ENCODE peak calls at places on chromosomes 2 and 18, in eight cellular contexts. One of them, this sample, is unnamed. For H3K27me3 and H3K4me1, the result is how much of the 10 kb centered on the place peaks cover.

GRCh38 chr2:188969236-188970032 is 4.7 kb upstream of the COL3A1 start:
- DNase-seq in CD4-positive, CD25-positive, alpha-beta regulatory T cell: no peak
- DNase-seq in aorta: no peak
- DNase-seq in Peyer's patch: no peak
- DNase-seq in thoracic aorta: no peak
- DNase-seq in tibial artery: no peak
- DNase-seq in PC-9: no peak
- DNase-seq in pancreas: no peak
- DNase-seq in this sample: no peak

GRCh38 chr2:182554950-182555349 is 128.1 kb upstream of the PDE1A start:
- DNase-seq in CD4-positive, CD25-positive, alpha-beta regulatory T cell: no peak
- DNase-seq in aorta: no peak
- DNase-seq in Peyer's patch: no peak
- DNase-seq in thoracic aorta: no peak
- DNase-seq in tibial artery: no peak
- DNase-seq in PC-9: no peak
- DNase-seq in pancreas: no peak
- DNase-seq in this sample: no peak

GRCh38 chr18:51575171-51575570 is 377.7 kb upstream of the MEX3C start:
- DNase-seq in CD4-positive, CD25-positive, alpha-beta regulatory T cell: no peak
- DNase-seq in aorta: no peak
- DNase-seq in Peyer's patch: no peak
- DNase-seq in thoracic aorta: no peak
- DNase-seq in tibial artery: no peak
- DNase-seq in PC-9: no peak
- DNase-seq in pancreas: no peak
- DNase-seq in this sample: no peak

GRCh38 chr2:77034460-77034859 is 487.7 kb downstream of the LRRTM4 start:
- DNase-seq in CD4-positive, CD25-positive, alpha-beta regulatory T cell: no peak
- DNase-seq in aorta: no peak
- DNase-seq in Peyer's patch: no peak
- DNase-seq in thoracic aorta: no peak
- DNase-seq in tibial artery: no peak
- DNase-seq in PC-9: no peak
- DNase-seq in pancreas: no peak
- DNase-seq in this sample: no peak

GRCh38 chr2:232419245-232420072 is 12.8 kb downstream of the ALPG start:
- DNase-seq in CD4-positive, CD25-positive, alpha-beta regulatory T cell: no peak
- DNase-seq in aorta: no peak
- DNase-seq in Peyer's patch: no peak
- DNase-seq in thoracic aorta: no peak
- DNase-seq in tibial artery: no peak
- DNase-seq in PC-9: no peak
- DNase-seq in pancreas: no peak
- DNase-seq in this sample: no peak

GRCh38 chr2:10307561-10308156 is 5.0 kb downstream of the HPCAL1 start:
- DNase-seq in CD4-positive, CD25-positive, alpha-beta regulatory T cell: no peak
- DNase-seq in aorta: no peak
- DNase-seq in Peyer's patch: no peak
- DNase-seq in thoracic aorta: no peak
- DNase-seq in tibial artery: no peak
- DNase-seq in PC-9: no peak
- DNase-seq in pancreas: no peak
- DNase-seq in this sample: no peak

GRCh38 chr2:23824777-23825212 is 102.1 kb downstream of the ATAD2B start:
- DNase-seq in CD4-positive, CD25-positive, alpha-beta regulatory T cell: peak
- DNase-seq in aorta: no peak
- DNase-seq in Peyer's patch: no peak
- DNase-seq in thoracic aorta: no peak
- DNase-seq in tibial artery: no peak
- DNase-seq in PC-9: peak
- DNase-seq in pancreas: no peak
- DNase-seq in this sample: no peak

GRCh38 chr2:202193881-202194353 is 44.5 kb downstream of the SUMO1 start:
- DNase-seq in CD4-positive, CD25-positive, alpha-beta regulatory T cell: no peak
- DNase-seq in aorta: no peak
- DNase-seq in Peyer's patch: no peak
- DNase-seq in thoracic aorta: no peak
- DNase-seq in tibial artery: no peak
- DNase-seq in PC-9: no peak
- DNase-seq in pancreas: no peak
- DNase-seq in this sample: no peak

GRCh38 chr18:42094875-42095274 is 139.8 kb downstream of the PIK3C3 start:
- DNase-seq in CD4-positive, CD25-positive, alpha-beta regulatory T cell: no peak
- DNase-seq in aorta: no peak
- DNase-seq in Peyer's patch: no peak
- DNase-seq in thoracic aorta: no peak
- DNase-seq in tibial artery: no peak
- DNase-seq in PC-9: no peak
- DNase-seq in pancreas: no peak
- DNase-seq in this sample: no peak

GRCh38 chr18:45168883-45169585 is 446.2 kb upstream of the SLC14A2 start:
- DNase-seq in CD4-positive, CD25-positive, alpha-beta regulatory T cell: no peak
- DNase-seq in aorta: no peak
- DNase-seq in Peyer's patch: no peak
- DNase-seq in thoracic aorta: no peak
- DNase-seq in tibial artery: peak
- DNase-seq in PC-9: peak
- DNase-seq in pancreas: peak
- DNase-seq in this sample: no peak

GRCh38 chr18:37361223-37362157 is 204.1 kb downstream of the CELF4 start:
- DNase-seq in CD4-positive, CD25-positive, alpha-beta regulatory T cell: no peak
- DNase-seq in aorta: no peak
- DNase-seq in Peyer's patch: no peak
- DNase-seq in thoracic aorta: no peak
- DNase-seq in tibial artery: no peak
- DNase-seq in PC-9: no peak
- DNase-seq in pancreas: no peak
- DNase-seq in this sample: no peak

GRCh38 chr18:37368110-37368812 is 197.3 kb downstream of the CELF4 start:
- DNase-seq in CD4-positive, CD25-positive, alpha-beta regulatory T cell: no peak
- DNase-seq in aorta: no peak
- DNase-seq in Peyer's patch: no peak
- DNase-seq in thoracic aorta: no peak
- DNase-seq in tibial artery: no peak
- DNase-seq in PC-9: no peak
- DNase-seq in pancreas: no peak
- DNase-seq in this sample: no peak

GRCh38 chr18:37364237-37364636 is 201.4 kb downstream of the CELF4 start:
- DNase-seq in CD4-positive, CD25-positive, alpha-beta regulatory T cell: no peak
- DNase-seq in aorta: peak
- DNase-seq in Peyer's patch: no peak
- DNase-seq in thoracic aorta: no peak
- DNase-seq in tibial artery: peak
- DNase-seq in PC-9: no peak
- DNase-seq in pancreas: peak
- DNase-seq in this sample: no peak

DNA sequence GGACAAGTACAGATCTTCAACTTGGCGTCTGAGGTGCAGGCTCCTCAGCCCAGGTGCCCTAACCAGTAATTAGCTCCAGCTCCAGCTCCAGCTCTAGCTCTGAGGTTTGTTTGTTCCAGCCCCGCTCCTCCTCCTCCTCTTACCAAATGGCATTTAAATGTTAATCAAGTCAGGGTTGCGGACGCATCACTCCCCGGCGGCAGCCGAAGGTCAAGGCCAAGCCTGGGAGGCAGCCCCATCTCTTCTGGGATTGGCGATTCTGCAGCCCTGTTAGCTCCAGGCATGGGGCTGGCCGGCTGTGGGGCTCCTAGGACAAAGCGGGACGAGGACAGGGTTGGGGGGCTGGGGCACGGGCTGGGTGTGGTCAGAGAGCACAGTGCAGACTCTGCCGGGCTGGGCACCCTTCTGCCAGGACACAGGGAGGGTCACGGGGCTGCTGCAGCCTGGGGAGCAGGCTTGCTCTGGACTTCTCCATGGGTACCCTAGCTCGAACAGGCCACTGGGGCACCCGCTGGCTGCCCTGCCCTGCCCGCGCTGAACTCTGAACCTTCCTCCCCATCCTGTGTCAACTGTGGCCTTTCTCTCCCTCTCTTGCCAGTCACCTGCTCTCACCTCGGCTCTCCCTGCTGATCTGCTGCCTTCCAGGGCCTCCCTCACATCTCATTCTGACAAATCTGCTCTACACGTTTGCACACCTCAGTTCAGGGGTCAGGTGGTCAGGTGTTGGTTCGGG is 203.3 kb downstream of the CELF4 start:
- DNase-seq in CD4-positive, CD25-positive, alpha-beta regulatory T cell: no peak
- DNase-seq in aorta: no peak
- DNase-seq in Peyer's patch: no peak
- DNase-seq in thoracic aorta: no peak
- DNase-seq in tibial artery: no peak
- DNase-seq in PC-9: no peak
- DNase-seq in pancreas: no peak
- DNase-seq in this sample: no peak
- H3K27me3 ChIP-seq in CD4-positive, CD25-positive, alpha-beta regulatory T cell: under half
- H3K27me3 ChIP-seq in aorta: under half
- H3K27me3 ChIP-seq in Peyer's patch: under half
- H3K27me3 ChIP-seq in thoracic aorta: under half
- H3K27me3 ChIP-seq in tibial artery: under half
- H3K27me3 ChIP-seq in PC-9: half or more
- H3K27me3 ChIP-seq in pancreas: under half
- H3K27me3 ChIP-seq in this sample: under half

GRCh38 chr18:25284861-25285574 is 66.9 kb downstream of the ZNF521 start:
- DNase-seq in CD4-positive, CD25-positive, alpha-beta regulatory T cell: no peak
- DNase-seq in aorta: no peak
- DNase-seq in Peyer's patch: no peak
- DNase-seq in thoracic aorta: no peak
- DNase-seq in tibial artery: no peak
- DNase-seq in PC-9: no peak
- DNase-seq in pancreas: no peak
- DNase-seq in this sample: no peak

GRCh38 chr18:25283769-25284168 is 68.2 kb downstream of the ZNF521 start:
- DNase-seq in CD4-positive, CD25-positive, alpha-beta regulatory T cell: no peak
- DNase-seq in aorta: no peak
- DNase-seq in Peyer's patch: no peak
- DNase-seq in thoracic aorta: no peak
- DNase-seq in tibial artery: no peak
- DNase-seq in PC-9: no peak
- DNase-seq in pancreas: no peak
- DNase-seq in this sample: no peak

GRCh38 chr18:25282282-25282681 is 69.7 kb downstream of the ZNF521 start:
- DNase-seq in CD4-positive, CD25-positive, alpha-beta regulatory T cell: no peak
- DNase-seq in aorta: no peak
- DNase-seq in Peyer's patch: no peak
- DNase-seq in thoracic aorta: no peak
- DNase-seq in tibial artery: no peak
- DNase-seq in PC-9: no peak
- DNase-seq in pancreas: no peak
- DNase-seq in this sample: no peak

GRCh38 chr18:25282922-25283703 is 68.9 kb downstream of the ZNF521 start:
- DNase-seq in CD4-positive, CD25-positive, alpha-beta regulatory T cell: no peak
- DNase-seq in aorta: no peak
- DNase-seq in Peyer's patch: no peak
- DNase-seq in thoracic aorta: no peak
- DNase-seq in tibial artery: no peak
- DNase-seq in PC-9: no peak
- DNase-seq in pancreas: no peak
- DNase-seq in this sample: no peak

GRCh38 chr18:25284278-25284677 is 67.7 kb downstream of the ZNF521 start:
- DNase-seq in CD4-positive, CD25-positive, alpha-beta regulatory T cell: no peak
- DNase-seq in aorta: no peak
- DNase-seq in Peyer's patch: no peak
- DNase-seq in thoracic aorta: no peak
- DNase-seq in tibial artery: no peak
- DNase-seq in PC-9: no peak
- DNase-seq in pancreas: no peak
- DNase-seq in this sample: no peak
- H3K4me1 ChIP-seq in CD4-positive, CD25-positive, alpha-beta regulatory T cell: under half
- H3K4me1 ChIP-seq in aorta: under half
- H3K4me1 ChIP-seq in Peyer's patch: under half
- H3K4me1 ChIP-seq in thoracic aorta: under half
- H3K4me1 ChIP-seq in tibial artery: under half
- H3K4me1 ChIP-seq in PC-9: under half
- H3K4me1 ChIP-seq in pancreas: under half
- H3K4me1 ChIP-seq in this sample: under half

DNA sequence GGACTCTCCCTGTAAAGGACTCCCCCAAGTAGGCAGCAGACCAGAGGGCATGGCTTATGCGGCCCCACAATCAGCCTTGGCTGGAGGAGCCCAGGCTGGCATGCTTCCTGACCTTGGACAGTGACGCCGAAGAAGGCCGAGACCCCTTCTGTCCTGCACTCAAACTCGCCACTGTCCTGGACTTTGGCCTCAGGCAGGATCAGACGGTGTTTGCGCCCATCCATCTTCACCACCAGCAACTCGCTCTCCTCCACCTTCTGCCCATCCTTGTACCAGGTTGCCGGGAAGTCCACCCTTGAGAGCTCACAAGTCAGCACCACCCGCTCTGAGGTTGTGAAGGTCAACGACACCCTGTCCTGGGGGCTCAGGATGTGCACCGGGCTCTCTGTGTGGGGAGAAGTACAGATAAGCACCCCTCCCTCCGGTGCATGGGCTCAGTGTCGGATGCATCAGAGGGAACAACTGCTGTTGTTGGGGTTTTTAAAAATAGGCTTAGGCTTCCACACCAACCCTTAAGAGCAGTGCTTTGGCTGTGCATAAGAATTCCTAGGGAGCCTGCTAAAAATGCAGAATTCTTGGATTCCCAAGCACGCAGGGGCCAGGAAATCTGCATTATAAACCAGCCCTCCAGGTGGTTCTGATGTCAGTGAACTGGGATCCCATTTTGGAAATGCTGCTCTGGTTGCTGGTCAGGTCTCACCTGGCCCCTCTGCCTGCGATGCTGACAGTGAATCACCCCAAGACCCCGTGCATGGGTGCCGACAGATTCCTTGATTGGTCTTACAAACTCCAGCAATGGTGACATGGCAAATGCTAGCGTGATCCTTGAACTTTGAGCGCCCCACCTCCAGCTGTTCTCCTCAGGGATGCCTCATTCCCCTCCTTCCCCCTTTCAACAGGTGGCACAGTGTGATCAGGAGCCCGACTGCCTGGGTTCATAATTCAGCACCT is 5.9 kb downstream of the OBSL1 start:
- DNase-seq in CD4-positive, CD25-positive, alpha-beta regulatory T cell: no peak
- DNase-seq in aorta: no peak
- DNase-seq in Peyer's patch: no peak
- DNase-seq in thoracic aorta: no peak
- DNase-seq in tibial artery: no peak
- DNase-seq in PC-9: no peak
- DNase-seq in pancreas: no peak
- DNase-seq in this sample: no peak
- H3K4me3 ChIP-seq in CD4-positive, CD25-positive, alpha-beta regulatory T cell: no peak
- H3K4me3 ChIP-seq in aorta: no peak
- H3K4me3 ChIP-seq in Peyer's patch: no peak
- H3K4me3 ChIP-seq in thoracic aorta: no peak
- H3K4me3 ChIP-seq in tibial artery: no peak
- H3K4me3 ChIP-seq in PC-9: no peak
- H3K4me3 ChIP-seq in pancreas: no peak
- H3K4me3 ChIP-seq in this sample: no peak

DNA sequence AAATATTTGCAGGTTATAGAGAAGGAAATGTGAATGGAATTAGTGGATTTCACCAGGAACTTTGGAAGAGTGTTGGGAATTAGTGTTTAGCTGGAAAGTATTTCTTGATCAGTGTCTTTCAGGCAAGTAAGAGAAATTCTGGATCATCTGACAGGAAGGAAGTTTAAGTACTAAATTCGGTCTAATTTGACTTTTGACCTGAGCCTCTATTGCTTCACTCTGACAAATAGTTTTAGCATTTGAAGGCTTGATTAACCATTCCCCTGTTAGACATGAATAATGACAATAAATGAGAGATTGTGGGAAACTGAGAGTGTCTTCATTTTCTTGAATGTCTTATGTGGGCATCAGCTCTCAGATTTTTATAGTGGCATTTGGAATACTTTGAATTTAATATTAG is 16.0 kb downstream of the CCNT2 start:
- DNase-seq in CD4-positive, CD25-positive, alpha-beta regulatory T cell: no peak
- DNase-seq in aorta: no peak
- DNase-seq in Peyer's patch: no peak
- DNase-seq in thoracic aorta: no peak
- DNase-seq in tibial artery: no peak
- DNase-seq in PC-9: no peak
- DNase-seq in pancreas: no peak
- DNase-seq in this sample: no peak
- H3K27me3 ChIP-seq in CD4-positive, CD25-positive, alpha-beta regulatory T cell: under half
- H3K27me3 ChIP-seq in aorta: under half
- H3K27me3 ChIP-seq in Peyer's patch: under half
- H3K27me3 ChIP-seq in thoracic aorta: under half
- H3K27me3 ChIP-seq in tibial artery: under half
- H3K27me3 ChIP-seq in PC-9: under half
- H3K27me3 ChIP-seq in pancreas: under half
- H3K27me3 ChIP-seq in this sample: under half